ENCODE peak calls at places on chromosomes 3 and 15, in five cellular contexts. G, L, H, O and F are unnamed samples.

GRCh38 chr15:67140078-67140833 is 74.9 kb downstream of the SMAD3 start:
- DNase-seq in G (no peak), L (no peak), H (no peak), O (no peak), F (no peak)

GRCh38 chr15:39834256-39834655 is 51.6 kb upstream of the FSIP1 start:
- DNase-seq in G (no peak), L (no peak), H (no peak), O (no peak), F (no peak)

GRCh38 chr3:123651449-123652345 is 66.8 kb upstream of the HACD2 start:
- DNase-seq in G (no peak), L (no peak), H (no peak), O (no peak), F (no peak)

GRCh38 chr3:133058243-133058642 is 20.1 kb downstream of the TMEM108 start:
- DNase-seq in G (no peak), L (no peak), H (no peak), O (no peak), F (no peak)

GRCh38 chr3:194500198-194500597 is 13.4 kb upstream of the ATP13A3 start:
- DNase-seq in G (no peak), L (no peak), H (no peak), O (no peak), F (no peak)

GRCh38 chr3:197417896-197418618 is 119.6 kb upstream of the DLG1 start:
- DNase-seq in G (no peak), L (no peak), H (no peak), O (no peak), F (no peak)

GRCh38 chr3:71039332-71039731 is 544.2 kb downstream of the FOXP1 start:
- DNase-seq in G (no peak), L (peak; percentile 39), H (no peak), O (no peak), F (no peak)

GRCh38 chr3:197354195-197355059 is 56.0 kb upstream of the DLG1 start:
- DNase-seq in G (no peak), L (no peak), H (no peak), O (no peak), F (peak; percentile 17)

GRCh38 chr3:71796268-71796667 is 11.3 kb upstream of the PROK2 start:
- DNase-seq in G (no peak), L (no peak), H (no peak), O (no peak), F (no peak)

GRCh38 chr3:50170689-50171088 is 15.6 kb downstream of the SEMA3F start:
- DNase-seq in G (no peak), L (no peak), H (no peak), O (no peak), F (no peak)

GRCh38 chr3:125374996-125375941 is at the start of gene ZNF148:
- DNase-seq in G (peak; percentile 90), L (peak; percentile 90), H (no peak), O (peak; percentile 92), F (peak; percentile 87)

GRCh38 chr3:98602078-98602678 is 8.8 kb upstream of the CPOX start:
- DNase-seq in G (no peak), L (peak; percentile 41), H (peak; percentile 17), O (peak; percentile 19), F (peak; percentile 8)

GRCh38 chr15:55784284-55784683 is 41.3 kb upstream of the PRTG start:
- DNase-seq in G (no peak), L (no peak), H (no peak), O (no peak), F (no peak)

GRCh38 chr3:49802719-49803463 is at the start of gene INKA1:
- DNase-seq in G (peak; percentile 89), L (peak; percentile 92), H (no peak), O (peak; percentile 90), F (peak; percentile 93)

GRCh38 chr15:25859838-25860645 is 3.1 kb downstream of the ATP10A start:
- DNase-seq in G (no peak), L (peak; percentile 54), H (no peak), O (no peak), F (no peak)

GRCh38 chr15:62719316-62719715 is 323.2 kb upstream of the TPM1 start:
- DNase-seq in G (no peak), L (no peak), H (no peak), O (no peak), F (no peak)

GRCh38 chr3:71582612-71583568 is 638 bp downstream of the FOXP1 start:
- DNase-seq in G (peak; percentile 73), L (peak; percentile 87), H (no peak), O (peak; percentile 70), F (peak; percentile 43)

GRCh38 chr3:63845215-63845614 is 18.4 kb downstream of the THOC7 start:
- DNase-seq in G (no peak), L (no peak), H (no peak), O (no peak), F (no peak)

GRCh38 chr3:63853106-63853505 is 10.5 kb downstream of the THOC7 start:
- DNase-seq in G (no peak), L (no peak), H (no peak), O (no peak), F (no peak)

GRCh38 chr3:63851287-63851686 is 12.3 kb downstream of the THOC7 start:
- DNase-seq in G (no peak), L (no peak), H (no peak), O (no peak), F (no peak)

GRCh38 chr3:63847718-63848450 is 15.7 kb downstream of the THOC7 start:
- DNase-seq in G (no peak), L (no peak), H (no peak), O (no peak), F (no peak)

GRCh38 chr3:63849175-63849574 is 14.4 kb downstream of the THOC7 start:
- DNase-seq in G (no peak), L (no peak), H (no peak), O (no peak), F (no peak)
- TF ChIP-seq CTCF in G (no peak), L (no peak), H (no peak), O (no peak), F (no peak)

GRCh38 chr3:127815001-127815400 is 7.3 kb downstream of the MGLL start:
- DNase-seq in G (no peak), L (no peak), H (no peak), O (no peak), F (no peak)
- TF ChIP-seq CTCF in G (no peak), L (no peak), H (no peak), O (no peak), F (no peak)

GRCh38 chr3:186097317-186097662 is 11.6 kb downstream of the ETV5 start:
- DNase-seq in G (no peak), L (no peak), H (no peak), O (no peak), F (no peak)
- TF ChIP-seq CTCF in G (no peak), L (no peak), H (no peak), O (no peak), F (no peak)

GRCh38 chr3:58521002-58521670 is 15.9 kb downstream of the ACOX2 start:
- DNase-seq in G (no peak), L (no peak), H (no peak), O (no peak), F (no peak)
- TF ChIP-seq CTCF in G (no peak), L (no peak), H (no peak), O (no peak), F (no peak)